ENCODE peak calls at places on chromosomes 3 and 15, in ten cellular contexts. One of them, this sample, is unnamed.

GRCh38 chr15:71588746-71589145 is 221.6 kb upstream of the NR2E3 start:
- DNase-seq in NT2/D1: peak
- DNase-seq in A172: peak
- DNase-seq in iPS-NIHi11: no peak
- DNase-seq in NB4: no peak
- DNase-seq in skeletal muscle cell: peak
- DNase-seq in fibroblast of the conjunctiva: no peak
- DNase-seq in NCI-H774: no peak
- DNase-seq in SW 1271: peak
- DNase-seq in kidney tubule cell: peak
- DNase-seq in this sample: peak

GRCh38 chr3:2967851-2968250 is 142.3 kb downstream of the IL5RA start:
- DNase-seq in skeletal muscle cell: no peak
- DNase-seq in NT2/D1: no peak
- DNase-seq in fibroblast of the conjunctiva: no peak
- DNase-seq in NCI-H774: no peak
- DNase-seq in kidney tubule cell: no peak
- DNase-seq in iPS-NIHi11: no peak
- DNase-seq in NB4: no peak
- DNase-seq in A172: no peak
- DNase-seq in SW 1271: no peak
- DNase-seq in this sample: no peak

GRCh38 chr15:58501636-58502178 is 69.9 kb downstream of the LIPC start:
- DNase-seq in A172: no peak
- DNase-seq in NB4: no peak
- DNase-seq in NT2/D1: no peak
- DNase-seq in fibroblast of the conjunctiva: no peak
- DNase-seq in NCI-H774: no peak
- DNase-seq in kidney tubule cell: no peak
- DNase-seq in SW 1271: no peak
- DNase-seq in skeletal muscle cell: no peak
- DNase-seq in iPS-NIHi11: no peak
- DNase-seq in this sample: no peak

GRCh38 chr15:47691896-47692295 is 25.4 kb upstream of the SEMA6D start:
- DNase-seq in fibroblast of the conjunctiva: no peak
- DNase-seq in skeletal muscle cell: no peak
- DNase-seq in kidney tubule cell: no peak
- DNase-seq in A172: no peak
- DNase-seq in SW 1271: no peak
- DNase-seq in NCI-H774: no peak
- DNase-seq in NT2/D1: no peak
- DNase-seq in NB4: no peak
- DNase-seq in iPS-NIHi11: no peak
- DNase-seq in this sample: peak

GRCh38 chr15:57305009-57305408 is 71.3 kb upstream of the CGNL1 start:
- DNase-seq in SW 1271: no peak
- DNase-seq in skeletal muscle cell: no peak
- DNase-seq in kidney tubule cell: no peak
- DNase-seq in A172: no peak
- DNase-seq in NCI-H774: no peak
- DNase-seq in NT2/D1: no peak
- DNase-seq in iPS-NIHi11: no peak
- DNase-seq in fibroblast of the conjunctiva: no peak
- DNase-seq in NB4: no peak
- DNase-seq in this sample: no peak

GRCh38 chr3:114293846-114294245 is at the start of gene TIGIT:
- DNase-seq in NB4: no peak
- DNase-seq in A172: no peak
- DNase-seq in SW 1271: no peak
- DNase-seq in kidney tubule cell: no peak
- DNase-seq in NT2/D1: no peak
- DNase-seq in NCI-H774: no peak
- DNase-seq in iPS-NIHi11: no peak
- DNase-seq in fibroblast of the conjunctiva: no peak
- DNase-seq in skeletal muscle cell: no peak
- DNase-seq in this sample: no peak

GRCh38 chr15:68823561-68823960 is 2.9 kb upstream of the ANP32A start:
- DNase-seq in A172: no peak
- DNase-seq in kidney tubule cell: no peak
- DNase-seq in NB4: no peak
- DNase-seq in SW 1271: no peak
- DNase-seq in fibroblast of the conjunctiva: no peak
- DNase-seq in NCI-H774: no peak
- DNase-seq in iPS-NIHi11: no peak
- DNase-seq in skeletal muscle cell: no peak
- DNase-seq in NT2/D1: peak
- DNase-seq in this sample: no peak

GRCh38 chr3:70832035-70832795 is 519.8 kb upstream of the MDFIC2 start:
- DNase-seq in kidney tubule cell: peak
- DNase-seq in SW 1271: no peak
- DNase-seq in NB4: no peak
- DNase-seq in NT2/D1: no peak
- DNase-seq in A172: peak
- DNase-seq in NCI-H774: no peak
- DNase-seq in iPS-NIHi11: no peak
- DNase-seq in skeletal muscle cell: peak
- DNase-seq in fibroblast of the conjunctiva: peak
- DNase-seq in this sample: peak

GRCh38 chr3:74532446-74532845 is 82.0 kb downstream of the CNTN3 start:
- DNase-seq in NCI-H774: no peak
- DNase-seq in NB4: no peak
- DNase-seq in skeletal muscle cell: peak
- DNase-seq in fibroblast of the conjunctiva: peak
- DNase-seq in NT2/D1: no peak
- DNase-seq in A172: no peak
- DNase-seq in iPS-NIHi11: no peak
- DNase-seq in SW 1271: peak
- DNase-seq in kidney tubule cell: peak
- DNase-seq in this sample: peak

GRCh38 chr3:46959169-46959515 is 17.4 kb downstream of the CCDC12 start:
- DNase-seq in NT2/D1: no peak
- DNase-seq in A172: no peak
- DNase-seq in skeletal muscle cell: no peak
- DNase-seq in fibroblast of the conjunctiva: no peak
- DNase-seq in SW 1271: no peak
- DNase-seq in kidney tubule cell: no peak
- DNase-seq in iPS-NIHi11: no peak
- DNase-seq in NCI-H774: no peak
- DNase-seq in NB4: no peak
- DNase-seq in this sample: no peak

GRCh38 chr3:172372895-172373294 is 75.4 kb downstream of the GHSR start:
- DNase-seq in kidney tubule cell: no peak
- DNase-seq in fibroblast of the conjunctiva: no peak
- DNase-seq in skeletal muscle cell: no peak
- DNase-seq in iPS-NIHi11: no peak
- DNase-seq in NT2/D1: no peak
- DNase-seq in A172: no peak
- DNase-seq in SW 1271: no peak
- DNase-seq in NB4: no peak
- DNase-seq in NCI-H774: no peak
- DNase-seq in this sample: no peak

GRCh38 chr3:134485075-134485536 is 679 bp downstream of the ANAPC13 start:
- DNase-seq in SW 1271: peak
- DNase-seq in kidney tubule cell: peak
- DNase-seq in fibroblast of the conjunctiva: no peak
- DNase-seq in NB4: no peak
- DNase-seq in NCI-H774: no peak
- DNase-seq in iPS-NIHi11: peak
- DNase-seq in NT2/D1: no peak
- DNase-seq in A172: peak
- DNase-seq in skeletal muscle cell: no peak
- DNase-seq in this sample: no peak